ENCODE peak calls at places on chromosomes 3 and 15, in seven cellular contexts. T, M, P, A, Y, F and N are unnamed samples.

GRCh38 chr15:84669726-84670125 is 11.7 kb upstream of the NMB start:
- DNase-seq in T (no peak), M (no peak), P (no peak), A (no peak), Y (no peak), F (no peak), N (no peak)

GRCh38 chr3:52242039-52242438 is 3.1 kb upstream of the TWF2 start:
- DNase-seq in T (no peak), M (no peak), P (no peak), A (no peak), Y (no peak), F (no peak), N (peak; percentile 30)

GRCh38 chr3:158167737-158168469 is 58.0 kb downstream of the RSRC1 start:
- DNase-seq in T (peak; percentile 60), M (no peak), P (no peak), A (no peak), Y (no peak), F (no peak), N (peak; percentile 83)

GRCh38 chr3:35137612-35138011 is 501.7 kb upstream of the ARPP21 start:
- DNase-seq in T (no peak), M (no peak), P (no peak), A (no peak), Y (no peak), F (no peak), N (no peak)

GRCh38 chr3:153979419-153980251 is 141.6 kb upstream of the ARHGEF26 start:
- DNase-seq in T (no peak), M (no peak), P (no peak), A (no peak), Y (no peak), F (no peak), N (no peak)

GRCh38 chr15:42749266-42749665 is 12.3 kb upstream of the CDAN1 start:
- DNase-seq in T (no peak), M (no peak), P (no peak), A (no peak), Y (no peak), F (no peak), N (no peak)

GRCh38 chr3:129938140-129938930 is 36.2 kb upstream of the TRH start:
- DNase-seq in T (no peak), M (no peak), P (no peak), A (no peak), Y (no peak), F (no peak), N (no peak)

GRCh38 chr3:194296448-194296831 is 54.7 kb downstream of the CPN2 start:
- DNase-seq in T (no peak), M (no peak), P (peak; percentile 73), A (no peak), Y (no peak), F (peak; percentile 56), N (no peak)

GRCh38 chr15:100672959-100673358 is 70.6 kb downstream of the ASB7 start:
- DNase-seq in T (no peak), M (no peak), P (no peak), A (no peak), Y (no peak), F (no peak), N (no peak)

GRCh38 chr15:67195305-67195704 is 59.2 kb downstream of the AAGAB start:
- DNase-seq in T (no peak), M (no peak), P (no peak), A (no peak), Y (no peak), F (no peak), N (no peak)

GRCh38 chr15:44836094-44836493 is 99.8 kb downstream of the TRIM69 start:
- DNase-seq in T (no peak), M (no peak), P (no peak), A (no peak), Y (no peak), F (no peak), N (no peak)

GRCh38 chr3:184505479-184505878 is 56.1 kb upstream of the EPHB3 start:
- DNase-seq in T (no peak), M (no peak), P (no peak), A (no peak), Y (no peak), F (no peak), N (no peak)